ENCODE peak calls at places on chromosome 19, in ten cellular contexts. One of them, this sample, is unnamed.

GRCh38 chr19:19021115-19021514 is 12.2 kb downstream of the SUGP2 start:
- DNase-seq in sigmoid colon: no peak
- DNase-seq in SK-N-SH: no peak
- DNase-seq in HCT116: no peak
- DNase-seq in K562: no peak
- DNase-seq in Panc1: no peak
- DNase-seq in spleen: no peak
- DNase-seq in GM12878: no peak
- DNase-seq in GM12891: no peak
- DNase-seq in suprapubic skin: no peak
- DNase-seq in this sample: no peak

GRCh38 chr19:14542721-14543328 is 13.4 kb downstream of the TECR start:
- DNase-seq in sigmoid colon: no peak
- DNase-seq in SK-N-SH: peak; percentile 41
- DNase-seq in HCT116: no peak
- DNase-seq in K562: peak; percentile 54
- DNase-seq in Panc1: no peak
- DNase-seq in spleen: no peak
- DNase-seq in GM12878: no peak
- DNase-seq in GM12891: no peak
- DNase-seq in suprapubic skin: no peak
- DNase-seq in this sample: no peak

GRCh38 chr19:6480843-6481415 is 658 bp downstream of the DENND1C start:
- DNase-seq in sigmoid colon: no peak
- DNase-seq in SK-N-SH: no peak
- DNase-seq in HCT116: no peak
- DNase-seq in K562: no peak
- DNase-seq in Panc1: no peak
- DNase-seq in spleen: no peak
- DNase-seq in GM12878: no peak
- DNase-seq in GM12891: no peak
- DNase-seq in suprapubic skin: no peak
- DNase-seq in this sample: no peak

GRCh38 chr19:11281336-11282049 is 14.5 kb upstream of the TSPAN16 start:
- DNase-seq in sigmoid colon: no peak
- DNase-seq in SK-N-SH: peak; percentile 67
- DNase-seq in HCT116: no peak
- DNase-seq in K562: no peak
- DNase-seq in Panc1: no peak
- DNase-seq in spleen: no peak
- DNase-seq in GM12878: no peak
- DNase-seq in GM12891: no peak
- DNase-seq in suprapubic skin: no peak
- DNase-seq in this sample: no peak

GRCh38 chr19:29119582-29119981 is 93.4 kb downstream of the UQCRFS1 start:
- DNase-seq in sigmoid colon: no peak
- DNase-seq in SK-N-SH: peak; percentile 17
- DNase-seq in HCT116: no peak
- DNase-seq in K562: no peak
- DNase-seq in Panc1: no peak
- DNase-seq in spleen: no peak
- DNase-seq in GM12878: no peak
- DNase-seq in GM12891: no peak
- DNase-seq in suprapubic skin: peak; percentile 48
- DNase-seq in this sample: no peak

GRCh38 chr19:7831452-7831851 is 1.4 kb downstream of the EVI5L start:
- DNase-seq in sigmoid colon: no peak
- DNase-seq in SK-N-SH: no peak
- DNase-seq in HCT116: peak; percentile 66
- DNase-seq in K562: peak; percentile 72
- DNase-seq in Panc1: no peak
- DNase-seq in spleen: no peak
- DNase-seq in GM12878: no peak
- DNase-seq in GM12891: no peak
- DNase-seq in suprapubic skin: no peak
- DNase-seq in this sample: peak; percentile 25

GRCh38 chr19:42048992-42049391 is 21.0 kb downstream of the GRIK5 start:
- DNase-seq in sigmoid colon: no peak
- DNase-seq in SK-N-SH: no peak
- DNase-seq in HCT116: no peak
- DNase-seq in K562: no peak
- DNase-seq in Panc1: no peak
- DNase-seq in spleen: no peak
- DNase-seq in GM12878: no peak
- DNase-seq in GM12891: no peak
- DNase-seq in suprapubic skin: no peak
- DNase-seq in this sample: peak; percentile 32

GRCh38 chr19:35870798-35871197 is 2.4 kb downstream of the APLP1 start:
- DNase-seq in sigmoid colon: no peak
- DNase-seq in SK-N-SH: no peak
- DNase-seq in HCT116: no peak
- DNase-seq in K562: no peak
- DNase-seq in Panc1: no peak
- DNase-seq in spleen: no peak
- DNase-seq in GM12878: no peak
- DNase-seq in GM12891: no peak
- DNase-seq in suprapubic skin: no peak
- DNase-seq in this sample: no peak

GRCh38 chr19:42095814-42096230 is 19.9 kb downstream of the ZNF574 start:
- DNase-seq in sigmoid colon: no peak
- DNase-seq in SK-N-SH: no peak
- DNase-seq in HCT116: no peak
- DNase-seq in K562: peak; percentile 60
- DNase-seq in Panc1: no peak
- DNase-seq in spleen: no peak
- DNase-seq in GM12878: no peak
- DNase-seq in GM12891: no peak
- DNase-seq in suprapubic skin: no peak
- DNase-seq in this sample: no peak

GRCh38 chr19:2051771-2052704 is 994 bp upstream of the MKNK2 start:
- DNase-seq in sigmoid colon: peak; percentile 92
- DNase-seq in SK-N-SH: no peak
- DNase-seq in HCT116: no peak
- DNase-seq in K562: no peak
- DNase-seq in Panc1: no peak
- DNase-seq in spleen: peak; percentile 85
- DNase-seq in GM12878: peak; percentile 72
- DNase-seq in GM12891: no peak
- DNase-seq in suprapubic skin: peak; percentile 83
- DNase-seq in this sample: peak; percentile 73

GRCh38 chr19:24062222-24062621 is 24.8 kb upstream of the ZNF254 start:
- DNase-seq in sigmoid colon: no peak
- DNase-seq in SK-N-SH: no peak
- DNase-seq in HCT116: no peak
- DNase-seq in K562: no peak
- DNase-seq in Panc1: no peak
- DNase-seq in spleen: no peak
- DNase-seq in GM12878: no peak
- DNase-seq in GM12891: no peak
- DNase-seq in suprapubic skin: no peak
- DNase-seq in this sample: no peak

GRCh38 chr19:51688665-51689571 is 4.2 kb upstream of the SPACA6 start:
- DNase-seq in sigmoid colon: peak; percentile 97
- DNase-seq in SK-N-SH: peak; percentile 90
- DNase-seq in HCT116: peak; percentile 73
- DNase-seq in K562: peak; percentile 79
- DNase-seq in Panc1: no peak
- DNase-seq in spleen: peak; percentile 84
- DNase-seq in GM12878: no peak
- DNase-seq in GM12891: no peak
- DNase-seq in suprapubic skin: peak; percentile 92
- DNase-seq in this sample: peak; percentile 82
- TF ChIP-seq POLR2AphosphoS5 in sigmoid colon: peak; percentile 76
- TF ChIP-seq POLR2AphosphoS5 in SK-N-SH: no peak
- TF ChIP-seq POLR2AphosphoS5 in HCT116: peak; percentile 83
- TF ChIP-seq POLR2AphosphoS5 in K562: no peak
- TF ChIP-seq POLR2AphosphoS5 in Panc1: no peak
- TF ChIP-seq POLR2AphosphoS5 in spleen: peak; percentile 69
- TF ChIP-seq POLR2AphosphoS5 in GM12878: no peak
- TF ChIP-seq POLR2AphosphoS5 in GM12891: no peak
- TF ChIP-seq POLR2AphosphoS5 in suprapubic skin: no peak
- TF ChIP-seq POLR2AphosphoS5 in this sample: peak; percentile 46

DNA sequence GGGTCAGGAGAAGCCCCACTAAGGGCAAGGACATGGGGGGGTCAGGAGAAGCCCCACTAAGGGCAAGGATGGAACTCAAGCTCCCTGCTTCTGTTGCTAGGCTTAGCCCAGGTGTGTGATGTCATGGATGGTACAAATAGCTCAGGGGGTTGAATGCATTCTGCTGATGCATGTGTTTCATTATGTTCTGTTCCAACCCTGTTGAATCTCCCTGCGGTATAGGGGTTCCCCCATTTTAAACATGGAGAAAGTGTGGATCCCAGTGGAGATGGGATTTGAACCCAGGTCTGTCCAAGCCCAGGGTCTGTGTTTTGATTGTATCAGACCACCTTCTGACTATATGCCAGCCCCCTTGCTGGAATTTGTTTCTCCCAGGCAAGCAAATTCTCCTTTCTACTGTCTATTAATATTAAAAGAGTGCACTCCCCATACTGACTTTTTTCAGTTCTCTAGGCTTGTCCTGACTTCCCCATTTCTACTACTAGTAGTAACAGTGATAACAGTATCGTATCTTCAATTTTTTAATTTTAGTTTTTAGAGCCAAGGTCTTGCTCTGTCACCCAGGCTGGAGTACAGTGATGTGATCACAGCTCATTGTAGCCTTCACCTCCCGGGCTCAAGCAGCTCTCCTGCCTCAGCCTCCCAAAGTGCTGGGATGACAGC is 6.7 kb downstream of the ZNF865 start:
- DNase-seq in sigmoid colon: no peak
- DNase-seq in SK-N-SH: no peak
- DNase-seq in HCT116: no peak
- DNase-seq in K562: no peak
- DNase-seq in Panc1: no peak
- DNase-seq in spleen: no peak
- DNase-seq in GM12878: no peak
- DNase-seq in GM12891: no peak
- DNase-seq in suprapubic skin: no peak
- DNase-seq in this sample: no peak
- TF ChIP-seq POLR2AphosphoS5 in sigmoid colon: no peak
- TF ChIP-seq POLR2AphosphoS5 in SK-N-SH: no peak
- TF ChIP-seq POLR2AphosphoS5 in HCT116: no peak
- TF ChIP-seq POLR2AphosphoS5 in K562: no peak
- TF ChIP-seq POLR2AphosphoS5 in Panc1: no peak
- TF ChIP-seq POLR2AphosphoS5 in spleen: no peak
- TF ChIP-seq POLR2AphosphoS5 in GM12878: no peak
- TF ChIP-seq POLR2AphosphoS5 in GM12891: no peak
- TF ChIP-seq POLR2AphosphoS5 in suprapubic skin: no peak
- TF ChIP-seq POLR2AphosphoS5 in this sample: no peak

DNA sequence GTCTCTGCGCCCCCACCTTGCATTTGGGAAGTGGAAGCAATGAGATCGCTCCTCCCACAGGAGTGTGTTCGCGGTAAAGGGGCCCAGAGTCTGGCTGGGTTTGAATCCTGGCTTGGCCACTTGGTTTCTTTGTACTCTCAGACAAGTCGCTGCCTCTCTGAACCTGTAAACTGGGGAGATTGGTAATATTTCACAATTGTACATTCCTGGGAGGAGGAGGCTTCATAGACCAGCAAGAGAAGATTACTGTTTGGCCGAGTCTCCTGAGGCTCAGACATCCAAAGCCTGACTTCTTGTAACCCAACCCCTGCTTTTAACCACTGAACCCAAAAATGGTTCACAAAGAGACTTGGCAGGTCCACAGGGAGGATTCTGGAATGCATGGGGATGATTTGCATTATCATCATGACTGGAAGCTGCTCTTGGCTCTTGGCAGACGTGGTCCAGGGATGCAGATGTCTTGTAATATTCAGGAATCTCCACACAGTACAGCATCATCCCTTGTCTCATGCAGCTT is 13.6 kb upstream of the STRN4 start:
- DNase-seq in sigmoid colon: peak; percentile 89
- DNase-seq in SK-N-SH: no peak
- DNase-seq in HCT116: no peak
- DNase-seq in K562: no peak
- DNase-seq in Panc1: no peak
- DNase-seq in spleen: no peak
- DNase-seq in GM12878: no peak
- DNase-seq in GM12891: no peak
- DNase-seq in suprapubic skin: no peak
- DNase-seq in this sample: no peak
- TF ChIP-seq POLR2AphosphoS5 in sigmoid colon: peak; percentile 58
- TF ChIP-seq POLR2AphosphoS5 in SK-N-SH: no peak
- TF ChIP-seq POLR2AphosphoS5 in HCT116: no peak
- TF ChIP-seq POLR2AphosphoS5 in K562: no peak
- TF ChIP-seq POLR2AphosphoS5 in Panc1: no peak
- TF ChIP-seq POLR2AphosphoS5 in spleen: no peak
- TF ChIP-seq POLR2AphosphoS5 in GM12878: no peak
- TF ChIP-seq POLR2AphosphoS5 in GM12891: no peak
- TF ChIP-seq POLR2AphosphoS5 in suprapubic skin: no peak
- TF ChIP-seq POLR2AphosphoS5 in this sample: no peak

GRCh38 chr19:54153731-54154326 is 5.7 kb downstream of the LENG1 start:
- DNase-seq in sigmoid colon: no peak
- DNase-seq in SK-N-SH: no peak
- DNase-seq in HCT116: no peak
- DNase-seq in K562: no peak
- DNase-seq in Panc1: no peak
- DNase-seq in spleen: no peak
- DNase-seq in GM12878: no peak
- DNase-seq in GM12891: no peak
- DNase-seq in suprapubic skin: no peak
- DNase-seq in this sample: peak; percentile 7

GRCh38 chr19:54156490-54156889 is 3.0 kb downstream of the LENG1 start:
- DNase-seq in sigmoid colon: no peak
- DNase-seq in SK-N-SH: no peak
- DNase-seq in HCT116: no peak
- DNase-seq in K562: no peak
- DNase-seq in Panc1: no peak
- DNase-seq in spleen: no peak
- DNase-seq in GM12878: no peak
- DNase-seq in GM12891: no peak
- DNase-seq in suprapubic skin: no peak
- DNase-seq in this sample: no peak

GRCh38 chr19:54155694-54156093 is 3.8 kb downstream of the LENG1 start:
- DNase-seq in sigmoid colon: no peak
- DNase-seq in SK-N-SH: no peak
- DNase-seq in HCT116: no peak
- DNase-seq in K562: no peak
- DNase-seq in Panc1: no peak
- DNase-seq in spleen: no peak
- DNase-seq in GM12878: no peak
- DNase-seq in GM12891: no peak
- DNase-seq in suprapubic skin: no peak
- DNase-seq in this sample: no peak

GRCh38 chr19:54152878-54153524 is 6.5 kb downstream of the LENG1 start:
- DNase-seq in sigmoid colon: no peak
- DNase-seq in SK-N-SH: no peak
- DNase-seq in HCT116: no peak
- DNase-seq in K562: no peak
- DNase-seq in Panc1: no peak
- DNase-seq in spleen: no peak
- DNase-seq in GM12878: no peak
- DNase-seq in GM12891: no peak
- DNase-seq in suprapubic skin: no peak
- DNase-seq in this sample: no peak

GRCh38 chr19:54154603-54155345 is 4.7 kb downstream of the LENG1 start:
- DNase-seq in sigmoid colon: no peak
- DNase-seq in SK-N-SH: no peak
- DNase-seq in HCT116: no peak
- DNase-seq in K562: no peak
- DNase-seq in Panc1: no peak
- DNase-seq in spleen: no peak
- DNase-seq in GM12878: no peak
- DNase-seq in GM12891: no peak
- DNase-seq in suprapubic skin: no peak
- DNase-seq in this sample: no peak
- TF ChIP-seq POLR2AphosphoS5 in sigmoid colon: no peak
- TF ChIP-seq POLR2AphosphoS5 in SK-N-SH: no peak
- TF ChIP-seq POLR2AphosphoS5 in HCT116: no peak
- TF ChIP-seq POLR2AphosphoS5 in K562: no peak
- TF ChIP-seq POLR2AphosphoS5 in Panc1: peak; percentile 70
- TF ChIP-seq POLR2AphosphoS5 in spleen: peak; percentile 62
- TF ChIP-seq POLR2AphosphoS5 in GM12878: no peak
- TF ChIP-seq POLR2AphosphoS5 in GM12891: no peak
- TF ChIP-seq POLR2AphosphoS5 in suprapubic skin: no peak
- TF ChIP-seq POLR2AphosphoS5 in this sample: no peak

This sample was measured in transverse colon.